ENCODE peak calls at places on chromosomes 1 and 21, in six cellular contexts. A, F, Z, X, L and W are unnamed samples.

GRCh38 chr1:244431166-244431565 is 20.5 kb downstream of the ADSS2 start:
- DNase-seq in Z (no peak), A (no peak), X (no peak), L (no peak), F (no peak), W (no peak)

GRCh38 chr1:166999090-166999489 is 10.0 kb downstream of the MAEL start:
- DNase-seq in F (no peak), Z (peak), L (no peak), A (no peak), X (no peak), W (no peak)

GRCh38 chr21:19864456-19864855 is 1133.8 kb upstream of the NCAM2 start:
- DNase-seq in X (no peak), L (no peak), Z (no peak), F (no peak), A (no peak), W (no peak)

GRCh38 chr1:11654571-11655262 is at the start of gene FBXO44:
- DNase-seq in X (peak), Z (no peak), A (peak), F (no peak), L (peak), W (no peak)

GRCh38 chr21:24045775-24046215 is 1561.5 kb downstream of the MRPL39 start:
- DNase-seq in F (no peak), Z (peak), L (peak), A (no peak), X (peak), W (peak)

GRCh38 chr1:54417123-54417522 is 10.9 kb upstream of the SSBP3 start:
- DNase-seq in A (no peak), X (no peak), Z (no peak), L (no peak), F (no peak), W (no peak)

GRCh38 chr1:180633092-180634045 is 1.5 kb downstream of the XPR1 start:
- DNase-seq in X (no peak), A (no peak), L (no peak), Z (peak), F (no peak), W (peak)

GRCh38 chr1:42173961-42174715 is 9.6 kb upstream of the GUCA2A start:
- DNase-seq in A (no peak), L (no peak), F (no peak), Z (peak), X (no peak), W (no peak)

GRCh38 chr1:117838911-117839310 is 90.5 kb downstream of the GDAP2 start:
- DNase-seq in A (no peak), L (no peak), Z (peak), X (no peak), F (peak), W (no peak)

GRCh38 chr1:84319662-84320061 is 18.2 kb downstream of the SAMD13 start:
- DNase-seq in X (no peak), F (no peak), L (no peak), Z (no peak), A (no peak), W (no peak)

GRCh38 chr1:19317126-19317910 is 5.2 kb downstream of the SLC66A1 start:
- DNase-seq in L (peak), F (no peak), A (no peak), Z (no peak), X (peak), W (no peak)

GRCh38 chr1:204652556-204652955 is 33.0 kb downstream of the LRRN2 start:
- DNase-seq in Z (no peak), L (no peak), A (no peak), X (no peak), F (no peak), W (no peak)

GRCh38 chr1:170967042-170967910 is 31.9 kb downstream of the MROH9 start:
- DNase-seq in Z (peak), A (no peak), X (peak), F (peak), L (peak), W (peak)

GRCh38 chr1:86774305-86775304 is 70.2 kb downstream of the SH3GLB1 start:
- DNase-seq in F (peak), X (peak), Z (peak), A (peak), L (peak), W (peak)

GRCh38 chr1:34684246-34684645 is 70.6 kb upstream of the GJB5 start:
- DNase-seq in A (no peak), F (no peak), Z (no peak), L (peak), X (no peak), W (no peak)

GRCh38 chr1:89962024-89962741 is 32.7 kb upstream of the ZNF326 start:
- DNase-seq in Z (peak), F (no peak), L (no peak), A (no peak), X (no peak), W (no peak)

GRCh38 chr1:202154766-202155477 is 5.5 kb downstream of the PTPN7 start:
- DNase-seq in L (peak), X (peak), Z (peak), F (peak), A (no peak), W (peak)

GRCh38 chr1:109399326-109399957 is 1.7 kb upstream of the SORT1 start:
- DNase-seq in L (peak), A (no peak), F (no peak), X (peak), Z (peak), W (no peak)